ENCODE peak calls at places on chromosomes 13 and 19, in seven cellular contexts. A, Z, J, Y, L, B and K are unnamed samples. For H3K4me1, the result is how much of the 10 kb centered on the place peaks cover.

GRCh38 chr13:75550159-75550567 is 572 bp downstream of the UCHL3 start:
- DNase-seq in J (peak), B (peak), A (no peak), Y (peak), L (no peak), Z (no peak), K (peak)

GRCh38 chr13:75762066-75762937 is 126.2 kb downstream of the LMO7 start:
- DNase-seq in A (no peak), B (peak), Z (no peak), Y (peak), J (peak), L (no peak), K (peak)

GRCh38 chr13:29571876-29572570 is 23.5 kb downstream of the SLC7A1 start:
- DNase-seq in Y (no peak), Z (no peak), L (no peak), B (no peak), A (no peak), J (no peak), K (no peak)

GRCh38 chr13:34627905-34628682 is 314.0 kb upstream of the NBEA start:
- DNase-seq in A (no peak), L (no peak), J (no peak), Z (no peak), B (no peak), Y (peak), K (no peak)

GRCh38 chr19:19064811-19065745 is 1.3 kb downstream of the SLC25A42 start:
- DNase-seq in Z (no peak), Y (no peak), B (no peak), J (peak), A (no peak), L (no peak), K (no peak)

GRCh38 chr19:55644191-55644833 is 863 bp downstream of the ZNF581 start:
- DNase-seq in A (no peak), Z (no peak), J (no peak), Y (no peak), L (no peak), B (no peak), K (no peak)

GRCh38 chr19:55305491-55305890 is 19.6 kb downstream of the TMEM150B start:
- DNase-seq in B (no peak), Y (no peak), J (peak), L (no peak), Z (no peak), A (peak), K (no peak)

GRCh38 chr19:32475393-32475792 is 69.8 kb downstream of the DPY19L3 start:
- DNase-seq in L (no peak), Y (no peak), Z (no peak), J (no peak), B (no peak), A (no peak), K (no peak)

GRCh38 chr19:15469513-15470297 is 5.4 kb upstream of the RASAL3 start:
- DNase-seq in L (no peak), B (no peak), J (no peak), Y (no peak), A (peak), Z (no peak), K (no peak)

GRCh38 chr19:3034845-3035541 is 5.9 kb upstream of the TLE2 start:
- DNase-seq in Y (peak), B (peak), Z (no peak), A (no peak), L (peak), J (peak), K (peak)

GRCh38 chr13:109782066-109782822 is 4.1 kb downstream of the IRS2 start:
- DNase-seq in Y (no peak), Z (no peak), J (no peak), A (no peak), B (no peak), L (no peak), K (no peak)

GRCh38 chr13:109779074-109779473 is 7.3 kb downstream of the IRS2 start:
- DNase-seq in L (no peak), Z (no peak), Y (no peak), J (peak), A (no peak), B (no peak), K (no peak)

GRCh38 chr13:109779876-109780516 is 6.4 kb downstream of the IRS2 start:
- DNase-seq in A (no peak), L (no peak), Z (no peak), J (no peak), Y (no peak), B (no peak), K (no peak)

GRCh38 chr13:109781384-109782065 is 4.9 kb downstream of the IRS2 start:
- DNase-seq in A (no peak), B (no peak), J (no peak), L (peak), Y (no peak), Z (no peak), K (no peak)

DNA sequence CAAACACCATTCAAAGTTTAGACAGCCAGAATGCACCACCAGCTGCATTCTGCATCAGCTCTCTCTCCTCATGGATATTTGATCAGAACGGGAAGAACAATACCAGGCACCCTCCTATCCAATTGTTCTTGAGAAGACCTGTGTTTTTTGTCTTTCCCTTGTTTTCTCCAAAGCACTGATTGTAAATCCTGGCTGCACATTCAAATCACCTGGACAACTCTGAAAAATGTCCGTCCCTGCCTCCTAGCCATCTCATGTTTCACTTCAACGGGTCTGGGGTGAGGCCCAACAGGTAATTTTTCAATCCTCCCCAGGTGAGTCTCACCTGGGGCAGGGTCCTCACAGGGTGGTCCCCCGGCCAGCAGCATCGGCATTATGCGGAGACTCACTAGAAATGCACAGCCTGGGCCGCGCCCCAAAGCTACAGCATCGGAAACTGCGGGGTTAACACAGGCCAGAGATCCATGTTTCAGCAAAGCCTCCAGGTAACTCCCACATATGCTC is 5.5 kb downstream of the IRS2 start:
- DNase-seq in Z (no peak), J (no peak), Y (no peak), L (no peak), B (no peak), A (no peak), K (no peak)
- H3K27ac ChIP-seq in Z (peak), J (no peak), Y (peak), L (peak), B (no peak), A (no peak), K (peak)

GRCh38 chr13:42971670-42972355 is 20.2 kb downstream of the EPSTI1 start:
- DNase-seq in B (peak), Z (no peak), J (no peak), A (no peak), L (no peak), Y (no peak), K (no peak)

GRCh38 chr13:42968906-42969305 is 23.1 kb downstream of the EPSTI1 start:
- DNase-seq in A (peak), Z (no peak), Y (peak), B (no peak), J (peak), L (no peak), K (peak)

GRCh38 chr13:42970824-42971669 is 21.0 kb downstream of the EPSTI1 start:
- DNase-seq in L (no peak), A (peak), J (peak), Y (peak), Z (no peak), B (peak), K (no peak)

GRCh38 chr13:42967660-42968059 is 24.4 kb downstream of the EPSTI1 start:
- DNase-seq in Y (no peak), Z (no peak), L (no peak), A (no peak), J (peak), B (no peak), K (no peak)

GRCh38 chr13:42969558-42970172 is 22.4 kb downstream of the EPSTI1 start:
- DNase-seq in A (peak), Z (peak), L (peak), Y (peak), B (peak), J (peak), K (peak)
- TF ChIP-seq CTCF in A (peak), Z (peak), L (peak), Y (peak), B (peak), J (peak), K (peak)

DNA sequence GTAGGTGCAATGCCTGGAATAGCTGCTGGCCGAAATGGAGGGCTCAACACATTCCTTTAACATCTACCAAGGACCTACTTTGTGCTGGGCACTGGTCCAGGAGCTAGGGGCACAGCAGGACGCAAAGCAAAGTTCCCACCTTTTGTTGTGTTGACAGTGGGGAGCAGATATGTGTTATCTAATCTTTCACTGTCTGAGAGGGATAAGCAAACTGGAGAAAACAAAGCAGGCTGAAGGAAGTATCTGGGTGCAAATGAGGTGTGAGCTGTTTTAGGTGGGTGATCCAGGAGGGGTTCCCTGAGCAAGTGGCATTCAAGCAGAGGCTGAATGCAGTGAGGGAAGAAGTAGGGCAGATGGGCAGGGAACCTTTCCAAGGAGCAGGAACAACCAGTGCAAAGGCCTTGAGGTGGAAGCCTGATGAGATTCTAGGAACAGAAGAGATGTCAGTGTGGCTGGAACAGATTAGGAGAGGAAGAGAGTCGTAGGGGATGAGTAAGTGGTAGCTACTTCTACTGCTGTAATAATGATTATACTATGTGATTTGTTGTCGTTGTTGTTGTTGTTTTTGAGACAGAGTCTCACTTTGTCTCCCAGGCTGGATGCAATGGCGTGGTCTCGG is 2.2 kb upstream of the PLAUR start:
- DNase-seq in J (no peak), Y (no peak), A (no peak), L (no peak), Z (no peak), B (no peak), K (no peak)
- H3K4me1 ChIP-seq in J (under half), Y (under half), A (under half), L (under half), Z (under half), B (under half), K (under half)

DNA sequence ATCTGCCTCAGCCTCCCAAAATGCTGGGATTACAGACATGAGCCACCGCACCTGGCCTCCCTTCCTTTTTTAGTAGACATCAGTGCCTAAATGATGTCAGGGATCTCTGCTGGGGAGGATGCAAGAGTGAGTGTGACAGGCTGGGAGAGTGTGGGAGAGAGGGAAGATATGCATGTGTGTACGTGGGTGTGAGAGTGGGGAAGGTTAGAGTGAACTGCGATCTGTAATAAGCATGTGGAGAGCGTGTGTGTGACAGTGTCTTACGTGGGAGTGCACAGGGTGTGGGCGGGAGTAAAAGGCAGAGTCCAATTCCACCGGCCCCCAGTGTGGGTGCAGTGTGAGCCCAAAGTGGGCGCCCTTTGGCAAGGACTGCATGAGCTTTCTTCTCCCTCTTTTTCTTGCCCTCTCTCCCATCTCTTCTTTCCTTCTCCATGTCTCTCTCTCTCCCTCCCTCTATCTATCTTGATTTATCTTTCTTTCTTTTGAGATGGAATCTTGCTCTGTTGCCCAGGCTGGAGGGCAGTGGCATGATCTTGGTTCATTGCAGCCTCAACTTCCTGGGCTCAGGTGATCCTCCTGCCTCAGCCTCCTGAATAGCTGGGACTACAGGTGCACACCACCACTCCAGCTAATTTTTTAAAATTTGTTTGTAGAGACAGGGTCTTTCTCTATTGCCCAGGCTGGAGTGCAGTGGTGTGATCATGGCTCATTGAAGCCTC is 893 bp upstream of the NPHS1 start:
- DNase-seq in Y (no peak), B (no peak), A (no peak), Z (no peak), L (no peak), J (no peak), K (no peak)
- H3K27ac ChIP-seq in Y (no peak), B (no peak), A (no peak), Z (no peak), L (no peak), J (no peak), K (no peak)

GRCh38 chr13:57128909-57129308 is 11.8 kb upstream of the PRR20A start:
- DNase-seq in A (peak), Z (no peak), L (no peak), B (no peak), J (no peak), Y (no peak), K (no peak)
- TF ChIP-seq CTCF in A (peak), Z (no peak), L (no peak), B (no peak), J (no peak), Y (no peak), K (no peak)

DNA sequence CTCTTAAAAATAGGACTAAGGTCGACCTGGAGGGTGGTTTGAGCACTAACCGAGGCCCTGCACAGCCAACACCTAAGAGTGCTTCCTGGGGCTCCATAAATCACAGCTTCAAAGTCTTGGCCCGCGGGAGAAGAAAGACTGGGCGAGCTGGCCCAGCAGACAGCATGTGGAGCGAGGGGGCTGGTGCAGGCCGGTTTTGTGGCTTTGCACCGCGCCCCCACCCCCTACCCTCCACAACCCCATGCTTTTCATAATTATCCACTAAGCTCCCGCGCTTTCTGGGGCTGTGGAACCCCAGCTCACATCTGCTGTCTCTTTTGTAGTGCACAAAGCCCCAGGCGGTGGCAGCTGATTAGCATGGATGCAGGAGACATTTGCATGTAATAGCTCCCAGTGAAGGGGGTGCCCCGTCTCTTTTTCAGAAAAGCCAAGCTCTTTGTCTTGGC is 17.1 kb downstream of the CARM1 start:
- DNase-seq in L (no peak), J (no peak), Y (no peak), B (no peak), Z (no peak), A (peak), K (no peak)
- H3K4me1 ChIP-seq in L (under half), J (under half), Y (under half), B (under half), Z (under half), A (under half), K (under half)

GRCh38 chr13:89214115-89214514 is 1542.9 kb downstream of the SLITRK5 start:
- DNase-seq in Y (no peak), A (no peak), J (no peak), Z (no peak), L (no peak), B (no peak), K (no peak)
- H3K27ac ChIP-seq in Y (no peak), A (no peak), J (no peak), Z (no peak), L (no peak), B (no peak), K (no peak)